ENCODE peak calls at places on chromosome 6, in five cellular contexts. V is heart right ventricle, T is MM.1S, U is activated B cell treated with CpG ODN at 0.5 μM for 24 hours, I is HL-60. D is an unnamed sample.

GRCh38 chr6:3542032-3542640 is 85.3 kb upstream of the SLC22A23 start:
- DNase-seq in T (no peak), U (no peak), I (no peak), V (no peak), D (no peak)

GRCh38 chr6:37876843-37877242 is 57.3 kb downstream of the ZFAND3 start:
- DNase-seq in V (no peak), U (no peak), I (no peak), T (no peak), D (no peak)

GRCh38 chr6:29789176-29789575 is 38.4 kb upstream of the HLA-G start:
- DNase-seq in V (no peak), I (no peak), T (no peak), U (no peak), D (no peak)

GRCh38 chr6:138520463-138520862 is 21.2 kb upstream of the NHSL1 start:
- DNase-seq in T (peak), U (no peak), I (no peak), V (no peak), D (no peak)

GRCh38 chr6:113356139-113356538 is 501.0 kb upstream of the MARCKS start:
- DNase-seq in T (no peak), V (no peak), I (no peak), U (no peak), D (no peak)

GRCh38 chr6:44388876-44389275 is 1.4 kb downstream of the CDC5L start:
- DNase-seq in I (no peak), T (no peak), U (no peak), V (no peak), D (no peak)

GRCh38 chr6:8674088-8674487 is 238.7 kb upstream of the SLC35B3 start:
- DNase-seq in U (no peak), T (no peak), I (no peak), V (no peak), D (no peak)

GRCh38 chr6:140490086-140490485 is 1115.6 kb upstream of the CITED2 start:
- DNase-seq in U (no peak), I (no peak), T (no peak), V (no peak), D (no peak)

GRCh38 chr6:165675120-165675519 is 12.1 kb upstream of the PDE10A start:
- DNase-seq in T (no peak), V (no peak), U (no peak), I (no peak), D (no peak)

GRCh38 chr6:90107721-90108364 is 188.8 kb downstream of the BACH2 start:
- DNase-seq in U (no peak), V (no peak), I (no peak), T (no peak), D (no peak)

GRCh38 chr6:146543940-146544661 is 468 bp downstream of the RAB32 start:
- DNase-seq in V (peak), I (no peak), T (no peak), U (no peak), D (no peak)

GRCh38 chr6:51213806-51214205 is 395.1 kb downstream of the TFAP2B start:
- DNase-seq in U (no peak), T (no peak), I (no peak), V (no peak), D (no peak)

GRCh38 chr6:21999012-21999528 is 297.8 kb downstream of the PRL start:
- DNase-seq in U (no peak), T (no peak), I (no peak), V (peak), D (no peak)

GRCh38 chr6:7769702-7770101 is 43.8 kb downstream of the BMP6 start:
- DNase-seq in T (no peak), I (no peak), V (no peak), U (no peak), D (no peak)

GRCh38 chr6:85676086-85676729 is 33.5 kb upstream of the SYNCRIP start:
- DNase-seq in V (no peak), U (no peak), I (peak), T (no peak), D (no peak)

GRCh38 chr6:79536615-79536968 is 638 bp downstream of the LCA5 start:
- DNase-seq in T (peak), U (no peak), I (no peak), V (peak), D (no peak)

GRCh38 chr6:147708170-147708569 is 199.7 kb downstream of the SAMD5 start:
- DNase-seq in V (no peak), I (no peak), T (no peak), U (no peak), D (no peak)

GRCh38 chr6:2147737-2148448 is 97.5 kb downstream of the GMDS start:
- DNase-seq in I (no peak), V (no peak), T (no peak), U (no peak), D (no peak)

GRCh38 chr6:366972-367794 is 24.4 kb upstream of the IRF4 start:
- DNase-seq in T (no peak), I (no peak), U (no peak), V (no peak), D (no peak)

GRCh38 chr6:31737315-31738047 is 1.2 kb upstream of the CLIC1 start:
- DNase-seq in U (no peak), V (peak), I (peak), T (no peak), D (no peak)

GRCh38 chr6:14542670-14543366 is 425.2 kb downstream of the CD83 start:
- DNase-seq in T (no peak), I (no peak), V (no peak), U (peak), D (no peak)

GRCh38 chr6:79894939-79895338 is 52.4 kb downstream of the ELOVL4 start:
- DNase-seq in V (no peak), T (no peak), U (no peak), I (no peak), D (no peak)

GRCh38 chr6:53828971-53829697 is 34.3 kb downstream of the LRRC1 start:
- DNase-seq in I (no peak), U (no peak), V (no peak), T (no peak), D (no peak)

GRCh38 chr6:141848029-141848890 is 284.5 kb upstream of the GJE1 start:
- DNase-seq in I (no peak), V (no peak), T (peak), U (no peak), D (no peak)

GRCh38 chr6:41667195-41667594 is 28.9 kb downstream of the MDFI start:
- DNase-seq in I (no peak), U (no peak), V (no peak), T (no peak), D (no peak)

GRCh38 chr6:33719326-33719987 is 8.0 kb upstream of the UQCC2 start:
- DNase-seq in V (no peak), U (no peak), I (no peak), T (no peak), D (no peak)

GRCh38 chr6:28606424-28607391 is 81.0 kb downstream of the GPX5 start:
- DNase-seq in U (no peak), T (no peak), I (peak), V (no peak), D (no peak)

GRCh38 chr6:40195751-40196518 is 261.7 kb upstream of the MOCS1 start:
- DNase-seq in V (no peak), I (no peak), T (no peak), U (no peak), D (no peak)

GRCh38 chr6:24520929-24521546 is 26.3 kb downstream of the ALDH5A1 start:
- DNase-seq in T (peak), V (peak), U (peak), I (no peak), D (no peak)

GRCh38 chr6:17281497-17282481 is 628 bp downstream of the RBM24 start:
- DNase-seq in T (no peak), I (no peak), U (no peak), V (peak), D (no peak)
- TF ChIP-seq CTCF in T (no peak), I (no peak), U (no peak), V (no peak), D (no peak)

DNA sequence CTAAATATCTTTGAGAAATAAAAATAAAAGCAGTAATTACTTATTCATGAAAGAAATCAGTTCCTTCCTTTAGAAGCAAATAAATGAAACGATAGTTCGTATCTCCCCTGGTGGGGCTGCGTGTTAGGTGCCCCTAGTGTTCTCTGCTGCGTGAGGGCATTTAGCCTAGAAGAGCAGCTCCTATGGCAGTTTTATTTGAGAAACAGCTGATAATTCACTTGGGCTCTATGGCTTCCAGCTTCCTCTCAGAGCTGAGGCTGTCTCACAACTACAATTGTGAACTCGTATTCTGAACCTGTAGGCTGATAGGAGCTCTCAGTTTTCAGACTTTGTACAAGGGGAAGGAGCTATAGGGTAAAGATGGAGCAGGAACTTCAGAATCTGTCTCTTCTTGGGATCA is 540.0 kb upstream of the MAP3K7 start:
- DNase-seq in I (no peak), V (no peak), T (no peak), U (no peak), D (no peak)
- TF ChIP-seq CTCF in I (no peak), V (no peak), T (no peak), U (no peak), D (no peak)

GRCh38 chr6:81465859-81466258 is 286.6 kb downstream of the TENT5A start:
- DNase-seq in V (no peak), U (no peak), T (peak), I (no peak), D (no peak)
- TF ChIP-seq CTCF in V (peak), U (no peak), T (peak), I (no peak), D (no peak)

DNA sequence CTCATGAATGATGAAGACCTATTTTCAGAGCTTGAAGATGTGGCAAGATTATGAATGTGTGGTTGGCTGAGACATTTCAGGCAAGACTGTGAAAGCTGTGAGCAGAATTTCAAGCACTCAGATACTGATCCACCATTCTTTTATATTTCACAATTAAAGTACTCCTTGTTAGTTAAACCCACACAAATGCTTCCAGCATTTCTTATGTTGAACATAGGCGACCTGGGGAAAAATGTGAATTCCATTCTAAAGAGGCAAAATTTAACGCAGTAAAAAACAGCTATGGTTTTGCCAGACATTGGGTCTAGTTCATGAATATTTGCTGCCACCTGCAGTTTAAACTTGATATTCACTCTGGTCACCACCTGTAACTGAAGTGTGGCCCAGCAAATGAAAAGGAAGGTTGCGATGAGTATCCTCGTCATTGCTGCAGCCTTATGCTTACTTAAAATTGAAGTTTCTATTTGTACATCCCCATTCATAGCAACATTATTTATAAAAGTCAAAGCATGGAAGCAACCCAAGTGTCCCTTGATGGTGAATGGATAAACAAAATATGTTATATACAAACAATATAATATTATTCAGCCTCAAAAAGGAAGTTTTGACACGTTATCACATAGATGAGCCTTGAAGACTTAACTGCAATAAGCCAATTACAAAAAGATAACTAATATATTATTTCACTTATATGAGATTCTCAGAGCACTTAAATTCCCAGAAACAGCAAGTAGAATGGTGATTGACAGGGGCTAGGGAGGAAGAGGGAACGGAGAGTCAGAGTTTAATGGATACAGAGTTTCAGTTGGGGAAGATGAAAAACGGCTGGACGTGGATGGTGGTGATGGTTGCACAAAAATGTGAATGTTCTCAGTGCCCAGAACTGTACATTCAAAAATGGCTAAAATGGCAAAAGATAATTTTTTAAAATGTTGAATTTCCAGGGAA is 32.4 kb upstream of the FAM184A start:
- DNase-seq in T (peak), V (peak), U (no peak), I (peak), D (no peak)
- TF ChIP-seq CTCF in T (peak), V (peak), U (no peak), I (peak), D (peak)

GRCh38 chr6:122202576-122203137 is 196.8 kb upstream of the HSF2 start:
- DNase-seq in U (no peak), V (no peak), T (no peak), I (no peak), D (no peak)
- TF ChIP-seq CTCF in U (no peak), V (no peak), T (no peak), I (no peak), D (no peak)

GRCh38 chr6:83536647-83537589 is 24.6 kb downstream of the PRSS35 start:
- DNase-seq in T (no peak), V (no peak), U (no peak), I (no peak), D (no peak)

GRCh38 chr6:83539678-83540077 is 27.3 kb downstream of the PRSS35 start:
- DNase-seq in U (no peak), I (no peak), V (no peak), T (no peak), D (no peak)

GRCh38 chr6:83536034-83536646 is 23.8 kb downstream of the PRSS35 start:
- DNase-seq in T (peak), I (no peak), U (no peak), V (no peak), D (peak)
- TF ChIP-seq CTCF in T (peak), I (peak), U (no peak), V (peak), D (peak)

GRCh38 chr6:126873351-126873750 is 245.1 kb upstream of the RSPO3 start:
- DNase-seq in U (no peak), T (no peak), I (no peak), V (no peak), D (no peak)
- TF ChIP-seq CTCF in U (no peak), T (no peak), I (no peak), V (no peak), D (no peak)

DNA sequence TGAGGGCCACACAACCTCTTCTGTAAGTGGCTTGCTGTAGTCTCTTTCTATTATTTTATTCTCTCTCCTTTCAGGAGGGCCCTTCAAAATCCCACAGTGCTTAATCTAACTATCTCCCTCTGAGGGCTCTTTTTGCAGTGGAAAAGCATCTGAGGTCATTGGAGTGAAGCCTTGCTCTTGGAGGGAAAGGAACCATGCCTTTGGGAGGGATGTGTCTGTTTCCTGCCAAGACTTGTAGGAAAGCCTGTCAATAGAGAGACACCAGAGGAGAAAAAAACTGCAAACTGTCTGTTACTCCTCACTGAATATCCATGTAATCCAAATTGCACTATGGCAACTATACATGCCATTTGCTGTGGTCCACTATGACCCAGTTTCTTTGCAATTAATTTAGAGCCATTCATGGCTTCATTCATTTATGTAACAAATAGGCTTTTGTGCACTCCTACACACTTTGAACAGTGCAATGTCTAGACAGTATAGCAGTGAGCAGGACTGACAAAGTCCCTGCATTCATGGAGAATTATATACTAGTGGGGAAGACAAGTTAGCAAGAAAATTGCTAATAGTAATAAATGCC is 296.4 kb downstream of the SLC35F1 start:
- DNase-seq in I (no peak), T (no peak), V (no peak), U (no peak), D (no peak)
- TF ChIP-seq CTCF in I (no peak), T (no peak), V (no peak), U (no peak), D (no peak)

DNA sequence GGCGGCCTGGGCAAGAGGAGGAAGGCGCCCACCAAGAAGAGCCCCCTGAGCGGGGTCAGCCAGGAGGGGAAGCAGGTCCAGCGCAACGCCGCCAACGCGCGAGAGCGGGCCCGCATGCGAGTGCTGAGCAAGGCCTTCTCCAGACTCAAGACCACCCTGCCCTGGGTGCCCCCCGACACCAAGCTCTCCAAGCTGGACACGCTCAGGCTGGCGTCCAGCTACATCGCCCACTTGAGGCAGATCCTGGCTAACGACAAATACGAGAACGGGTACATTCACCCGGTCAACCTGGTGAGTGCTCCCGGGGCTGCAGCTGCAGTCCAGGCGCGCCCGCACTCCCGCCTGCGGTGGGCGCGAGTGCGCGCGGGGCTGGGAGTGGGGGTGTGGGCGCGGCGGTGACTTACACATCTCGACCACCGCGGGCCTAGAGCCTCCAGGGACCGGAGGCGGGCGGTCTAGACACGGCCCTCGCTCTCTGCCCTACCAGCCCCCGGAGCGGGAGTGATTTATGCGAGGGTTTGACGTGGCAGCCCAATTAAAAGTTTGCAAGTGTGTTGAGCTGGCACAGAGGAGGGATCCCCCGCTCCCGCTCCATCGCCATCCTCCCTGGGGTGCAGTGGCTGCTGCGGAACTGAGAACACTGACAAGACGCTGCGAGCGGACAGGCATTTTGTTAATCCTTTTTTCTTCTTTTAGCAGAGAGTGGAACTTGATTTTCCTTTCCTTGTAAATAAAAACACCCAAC is 816 bp downstream of the TCF21 start:
- DNase-seq in U (no peak), T (no peak), I (no peak), V (no peak), D (no peak)
- TF ChIP-seq CTCF in U (no peak), T (no peak), I (no peak), V (no peak), D (no peak)

GRCh38 chr6:153145591-153145990 is 14.5 kb upstream of the RGS17 start:
- DNase-seq in U (no peak), V (no peak), I (no peak), T (peak), D (no peak)
- TF ChIP-seq CTCF in U (no peak), V (no peak), I (no peak), T (no peak), D (no peak)